ENCODE peak calls at places on chromosomes 2 and 18, in eight cellular contexts. P is HCT116; Y is H9; K is effector memory CD4-positive, alpha-beta T cell; C is right cardiac atrium; Z is tibial artery; G is uterus; W is ovary. B is an unnamed sample.

GRCh38 chr18:21191596-21192307 is 50.3 kb upstream of the GREB1L start:
- DNase-seq in K (no peak), W (peak; percentile 25), Y (peak; percentile 75), P (peak; percentile 57), C (no peak), G (peak; percentile 20), Z (peak; percentile 40), B (no peak)

GRCh38 chr18:1048048-1048447 is 143.4 kb downstream of the ADCYAP1 start:
- DNase-seq in Y (no peak), K (no peak), Z (no peak), C (no peak), G (no peak), P (no peak), W (no peak), B (no peak)

GRCh38 chr2:219453691-219454131 is 19.1 kb downstream of the SPEG start:
- DNase-seq in K (no peak), Z (peak; percentile 98), G (peak; percentile 91), P (no peak), C (peak; percentile 88), Y (no peak), W (peak; percentile 62), B (peak; percentile 99)

GRCh38 chr2:13009027-13009426 is 292.3 kb downstream of the TRIB2 start:
- DNase-seq in Y (no peak), W (no peak), K (no peak), G (no peak), Z (no peak), P (no peak), C (no peak), B (no peak)

GRCh38 chr2:101440127-101440738 is 34.7 kb downstream of the RFX8 start:
- DNase-seq in Z (no peak), C (peak; percentile 76), Y (no peak), W (no peak), P (no peak), K (no peak), G (no peak), B (no peak)

GRCh38 chr2:179434357-179434756 is 169.7 kb upstream of the SESTD1 start:
- DNase-seq in K (no peak), Y (no peak), G (no peak), P (no peak), Z (no peak), C (no peak), W (no peak), B (no peak)

GRCh38 chr2:98376996-98377395 is 30.7 kb downstream of the CNGA3 start:
- DNase-seq in C (no peak), K (no peak), P (no peak), Z (no peak), G (no peak), W (no peak), Y (no peak), B (no peak)

GRCh38 chr2:165283342-165283741 is 44.1 kb downstream of the SCN2A start:
- DNase-seq in Y (no peak), G (no peak), K (no peak), Z (no peak), P (no peak), W (no peak), C (no peak), B (no peak)

GRCh38 chr2:134522436-134522835 is 196.4 kb downstream of the TMEM163 start:
- DNase-seq in G (no peak), C (no peak), W (no peak), Z (no peak), K (no peak), P (no peak), Y (no peak), B (no peak)

GRCh38 chr2:197011777-197012641 is 85.5 kb upstream of the PGAP1 start:
- DNase-seq in W (no peak), K (no peak), Y (no peak), C (no peak), P (peak; percentile 42), Z (no peak), G (no peak), B (no peak)

GRCh38 chr2:43441195-43441594 is 154.6 kb downstream of the THADA start:
- DNase-seq in P (no peak), C (no peak), Z (no peak), Y (no peak), W (no peak), K (no peak), G (no peak), B (no peak)

GRCh38 chr2:241762933-241763369 is 13.7 kb upstream of the GAL3ST2 start:
- DNase-seq in Y (peak; percentile 14), P (no peak), G (no peak), W (peak; percentile 12), C (no peak), K (peak; percentile 67), Z (no peak), B (no peak)

GRCh38 chr18:25299426-25299825 is 52.5 kb downstream of the ZNF521 start:
- DNase-seq in Z (no peak), W (no peak), P (no peak), G (no peak), Y (no peak), C (no peak), K (no peak), B (no peak)

GRCh38 chr2:217593732-217594131 is 409.1 kb downstream of the TNS1 start:
- DNase-seq in W (no peak), C (no peak), P (no peak), K (no peak), Y (no peak), G (no peak), Z (no peak), B (no peak)

GRCh38 chr2:122634261-122634660 is 878.8 kb downstream of the TSN start:
- DNase-seq in Y (no peak), W (no peak), Z (no peak), G (no peak), C (no peak), K (no peak), P (no peak), B (no peak)

GRCh38 chr2:39416172-39416571 is 20.9 kb downstream of the MAP4K3 start:
- DNase-seq in Z (no peak), C (no peak), W (no peak), P (no peak), Y (no peak), K (no peak), G (no peak), B (no peak)

GRCh38 chr2:233059797-233060499 is at the start of gene INPP5D:
- DNase-seq in C (peak; percentile 78), Z (peak; percentile 61), K (peak; percentile 68), G (no peak), W (no peak), Y (no peak), P (no peak), B (no peak)

GRCh38 chr2:215974700-215975429 is 38.5 kb downstream of the MREG start:
- DNase-seq in Z (no peak), G (no peak), P (no peak), W (no peak), K (no peak), C (no peak), Y (no peak), B (no peak)

GRCh38 chr2:215971671-215972070 is 41.7 kb downstream of the MREG start:
- DNase-seq in Z (no peak), P (no peak), K (no peak), Y (no peak), W (no peak), C (no peak), G (no peak), B (no peak)

GRCh38 chr2:215970425-215970824 is 42.9 kb downstream of the MREG start:
- DNase-seq in K (no peak), Z (no peak), W (no peak), G (no peak), Y (no peak), P (no peak), C (no peak), B (no peak)

GRCh38 chr2:215973954-215974699 is 39.2 kb downstream of the MREG start:
- DNase-seq in Y (no peak), K (no peak), Z (peak; percentile 38), G (no peak), C (no peak), P (no peak), W (no peak), B (no peak)

DNA sequence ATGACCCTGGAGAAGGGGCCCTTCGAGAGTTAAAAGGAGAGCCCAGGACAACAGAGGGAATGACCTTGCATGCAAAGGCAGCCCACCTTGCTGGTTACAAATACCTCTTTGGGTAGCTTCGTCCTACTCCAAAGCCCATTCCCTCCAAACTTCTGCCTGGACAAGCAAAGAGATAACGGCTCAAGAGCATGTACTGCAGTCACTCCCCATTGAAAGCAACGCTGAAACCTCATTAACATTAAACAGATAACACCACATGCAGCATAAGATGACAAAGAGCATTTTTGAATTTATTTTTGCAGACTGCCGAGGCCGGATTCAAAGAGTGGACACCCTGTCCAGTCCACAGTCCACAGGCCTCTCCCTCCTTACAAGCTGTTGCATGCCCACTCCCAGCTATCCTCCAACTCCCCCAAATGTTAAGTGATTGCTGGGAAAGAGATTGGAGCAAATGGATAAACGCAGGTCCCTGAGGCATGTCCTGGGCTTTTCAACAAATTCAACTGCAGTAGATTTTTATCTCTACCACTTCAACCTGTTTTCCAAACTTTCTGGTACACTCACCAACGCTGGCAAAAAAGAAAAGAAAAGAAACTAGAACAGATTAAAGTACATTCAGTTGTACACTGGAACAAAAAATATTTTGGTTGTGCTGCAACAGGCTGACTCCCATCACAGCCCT is 40.1 kb downstream of the MREG start:
- DNase-seq in C (no peak), K (no peak), P (no peak), W (no peak), Z (no peak), Y (no peak), G (no peak), B (no peak)
- H3K27ac ChIP-seq in C (no peak overlapping the region), K (no peak overlapping the region), P (no peak overlapping the region), W (no peak overlapping the region), Z (no peak overlapping the region), Y (no peak overlapping the region), G (no peak overlapping the region), B (peak overlapping the region; percentile 15)

GRCh38 chr2:229130522-229130921 is 140.6 kb downstream of the PID1 start:
- DNase-seq in C (no peak), W (no peak), K (no peak), Z (no peak), G (no peak), P (no peak), Y (no peak), B (no peak)
- H3K9me3 ChIP-seq in C (no peaks in the 10 kb centered on the region), W (no peaks in the 10 kb centered on the region), K (no peaks in the 10 kb centered on the region), Z (no peaks in the 10 kb centered on the region), G (no peaks in the 10 kb centered on the region), P (no peaks in the 10 kb centered on the region), Y (no peaks in the 10 kb centered on the region), B (no peaks in the 10 kb centered on the region)

DNA sequence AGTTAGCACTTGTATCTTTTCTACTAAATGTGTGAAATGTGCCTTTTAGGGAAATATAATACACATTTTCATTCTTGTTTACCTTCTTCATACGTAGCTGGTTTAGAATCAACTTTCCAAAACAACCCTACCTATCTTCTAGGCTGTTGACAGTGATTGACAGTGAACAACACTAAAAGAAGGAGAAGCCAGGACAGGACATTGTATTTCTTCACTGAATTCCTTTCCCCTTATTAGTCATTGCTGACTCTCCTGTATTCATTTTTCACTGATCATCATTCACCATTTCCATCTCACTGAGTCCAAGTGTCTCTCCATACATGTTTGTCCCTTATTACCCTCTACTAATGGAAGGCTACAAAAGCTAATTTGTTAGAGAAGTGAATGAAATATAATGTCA is 192.7 kb upstream of the FOSL2 start:
- DNase-seq in P (no peak), C (no peak), K (no peak), G (no peak), Z (no peak), W (no peak), Y (no peak), B (no peak)
- H3K4me1 ChIP-seq in P (no peaks in the 10 kb centered on the region), C (peaks cover 2% of the 10 kb centered on the region), K (no peaks in the 10 kb centered on the region), G (no peaks in the 10 kb centered on the region), Z (no peaks in the 10 kb centered on the region), W (no peaks in the 10 kb centered on the region), Y (no peaks in the 10 kb centered on the region), B (no peaks in the 10 kb centered on the region)

GRCh38 chr2:127142663-127143630 is 36.0 kb upstream of the BIN1 start:
- DNase-seq in C (no peak), Z (no peak), G (no peak), Y (no peak), W (no peak), P (no peak), K (no peak), B (no peak)
- H3K27ac ChIP-seq in C (no peak overlapping the region), Z (peak overlapping the region; percentile 42), G (peak overlapping the region; percentile 67), Y (no peak overlapping the region), W (no peak overlapping the region), P (no peak overlapping the region), K (no peak overlapping the region), B (no peak overlapping the region)

B was measured in thoracic aorta.